ENCODE peak calls at places on chromosomes 13 and 19, in eight cellular contexts. G, N, L, D, S, V, A and O are unnamed samples.

GRCh38 chr19:29658221-29658991 is 6.9 kb upstream of the PLEKHF1 start:
- DNase-seq in G (no peak), N (no peak), L (no peak), D (no peak), S (peak; percentile 25), V (no peak), A (no peak), O (no peak)

GRCh38 chr19:40982594-40983101 is 8.4 kb upstream of the CYP2B6 start:
- DNase-seq in G (no peak), N (no peak), L (no peak), D (no peak), S (peak; percentile 43), V (no peak), A (no peak), O (no peak)

GRCh38 chr13:100214886-100215285 is 126.0 kb downstream of the PCCA start:
- DNase-seq in G (peak; percentile 72), N (no peak), L (no peak), D (peak; percentile 57), S (peak; percentile 59), V (no peak), A (peak; percentile 68), O (no peak)

GRCh38 chr13:70310720-70311119 is 202.5 kb upstream of the KLHL1 start:
- DNase-seq in G (no peak), N (no peak), L (peak; percentile 10), D (peak; percentile 63), S (no peak), V (no peak), A (peak; percentile 66), O (no peak)

GRCh38 chr19:16917401-16917800 is 28.6 kb downstream of the F2RL3 start:
- DNase-seq in G (no peak), N (no peak), L (no peak), D (no peak), S (no peak), V (no peak), A (no peak), O (no peak)

GRCh38 chr13:111479412-111479811 is 159.0 kb downstream of the TEX29 start:
- DNase-seq in G (no peak), N (peak; percentile 20), L (no peak), D (no peak), S (no peak), V (no peak), A (no peak), O (no peak)

GRCh38 chr13:48902421-48902820 is 73.3 kb upstream of the FNDC3A start:
- DNase-seq in G (no peak), N (no peak), L (no peak), D (peak; percentile 18), S (peak; percentile 94), V (no peak), A (no peak), O (no peak)

GRCh38 chr13:33554919-33555791 is 262.8 kb upstream of the RFC3 start:
- DNase-seq in G (peak; percentile 18), N (no peak), L (no peak), D (no peak), S (peak; percentile 4), V (no peak), A (peak; percentile 29), O (no peak)

GRCh38 chr19:8500158-8500557 is 2.3 kb downstream of the PRAM1 start:
- DNase-seq in G (no peak), N (no peak), L (no peak), D (no peak), S (no peak), V (no peak), A (no peak), O (no peak)

GRCh38 chr19:48836089-48837017 is at the start of gene HSD17B14:
- DNase-seq in G (no peak), N (no peak), L (no peak), D (peak; percentile 11), S (peak; percentile 25), V (no peak), A (peak; percentile 38), O (no peak)

GRCh38 chr19:45403781-45404556 is 900 bp downstream of the PPP1R13L start:
- DNase-seq in G (no peak), N (no peak), L (no peak), D (peak; percentile 51), S (peak; percentile 63), V (peak; percentile 81), A (peak; percentile 22), O (peak; percentile 70)

GRCh38 chr13:31349156-31349555 is 149.4 kb downstream of the B3GLCT start:
- DNase-seq in G (no peak), N (no peak), L (no peak), D (no peak), S (no peak), V (no peak), A (no peak), O (no peak)

GRCh38 chr19:11423804-11424318 is 4.7 kb upstream of the RGL3 start:
- DNase-seq in G (no peak), N (no peak), L (no peak), D (no peak), S (no peak), V (no peak), A (no peak), O (no peak)

GRCh38 chr19:11421607-11422098 is 2.5 kb upstream of the RGL3 start:
- DNase-seq in G (no peak), N (peak; percentile 70), L (no peak), D (no peak), S (peak; percentile 21), V (no peak), A (no peak), O (peak; percentile 38)

GRCh38 chr19:11420894-11421606 is 1.9 kb upstream of the RGL3 start:
- DNase-seq in G (no peak), N (peak; percentile 70), L (no peak), D (no peak), S (no peak), V (no peak), A (no peak), O (no peak)

GRCh38 chr19:11423164-11423803 is 4.2 kb upstream of the RGL3 start:
- DNase-seq in G (no peak), N (no peak), L (no peak), D (no peak), S (no peak), V (no peak), A (no peak), O (no peak)

DNA sequence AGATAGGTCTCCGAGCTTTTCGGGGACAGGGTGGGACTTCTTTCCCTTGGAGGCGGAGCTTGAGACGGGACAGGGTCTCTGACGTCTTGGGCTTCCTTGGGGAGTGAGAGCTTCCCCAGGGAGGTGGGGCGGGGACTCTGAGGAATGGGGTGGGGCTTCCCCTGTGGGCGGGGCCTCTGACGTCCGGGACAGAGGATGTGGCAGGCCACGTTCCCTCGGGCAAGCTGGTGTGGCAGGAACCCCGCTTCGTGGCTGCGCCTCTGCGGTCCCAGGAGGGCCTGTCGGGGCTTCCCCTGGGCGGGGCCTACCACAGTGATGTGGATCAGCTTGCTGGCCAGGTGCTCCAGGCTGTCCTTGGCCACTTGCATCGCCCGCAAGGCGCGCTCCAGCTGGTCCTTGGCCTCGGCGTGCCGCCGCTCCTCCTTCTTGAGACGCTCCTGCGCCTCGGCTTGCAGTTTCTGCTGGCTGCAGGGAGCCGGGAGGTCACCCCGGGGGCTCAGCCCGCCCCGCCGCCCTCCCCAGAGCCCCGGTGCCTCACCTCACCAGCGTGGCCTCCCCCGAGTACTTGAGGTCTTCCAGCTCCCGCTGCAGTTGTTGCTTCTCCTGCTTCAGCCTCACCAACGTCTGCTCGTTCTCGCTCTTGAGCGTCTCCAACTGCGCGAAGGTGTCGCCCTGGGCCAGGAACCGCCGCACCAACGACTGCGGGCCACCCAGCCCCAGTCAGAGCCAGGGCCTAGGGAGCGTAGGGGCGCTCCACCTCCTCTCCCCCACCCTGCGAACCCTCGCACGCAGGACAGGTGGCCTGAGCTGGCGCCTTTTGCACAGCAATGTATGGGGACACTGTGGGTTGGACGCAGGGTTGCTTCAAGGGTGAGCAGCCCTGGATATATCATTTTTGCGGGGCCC is 3.3 kb upstream of the RGL3 start:
- DNase-seq in G (no peak), N (peak; percentile 86), L (peak; percentile 21), D (peak; percentile 33), S (peak; percentile 70), V (peak; percentile 78), A (no peak), O (peak; percentile 61)
- H3K4me3 ChIP-seq in G (peak overlapping the region; percentile 20), N (peak overlapping the region; percentile 45), L (no peak overlapping the region), D (peak overlapping the region; percentile 12), S (peak overlapping the region; percentile 20), V (peak overlapping the region; percentile 2), A (no peak overlapping the region), O (peak overlapping the region; percentile 47)

GRCh38 chr19:18006895-18007604 is 920 bp upstream of the ARRDC2 start:
- DNase-seq in G (no peak), N (peak; percentile 93), L (no peak), D (peak; percentile 64), S (peak; percentile 92), V (peak; percentile 80), A (peak; percentile 73), O (peak; percentile 90)
- H3K4me3 ChIP-seq in G (peak overlapping the region; percentile 58), N (peak overlapping the region; percentile 85), L (peak overlapping the region; percentile 30), D (peak overlapping the region; percentile 53), S (peak overlapping the region; percentile 63), V (peak overlapping the region; percentile 62), A (peak overlapping the region; percentile 47), O (peak overlapping the region; percentile 61)

GRCh38 chr19:703651-704446 is 4.9 kb upstream of the PALM start:
- DNase-seq in G (no peak), N (peak; percentile 90), L (no peak), D (peak; percentile 41), S (peak; percentile 53), V (peak; percentile 72), A (peak; percentile 17), O (peak; percentile 53)
- H3K4me3 ChIP-seq in G (no peak overlapping the region), N (peak overlapping the region; percentile 11), L (peak overlapping the region; percentile 3), D (no peak overlapping the region), S (no peak overlapping the region), V (peak overlapping the region; percentile 25), A (no peak overlapping the region), O (peak overlapping the region; percentile 39)

GRCh38 chr19:35133826-35134225 is 1.0 kb downstream of the LGI4 start:
- DNase-seq in G (no peak), N (no peak), L (no peak), D (no peak), S (no peak), V (no peak), A (no peak), O (no peak)

GRCh38 chr19:35136231-35136630 is 1.4 kb upstream of the LGI4 start:
- DNase-seq in G (no peak), N (no peak), L (no peak), D (no peak), S (no peak), V (no peak), A (no peak), O (no peak)

GRCh38 chr19:35134601-35135091 is at the start of gene LGI4:
- DNase-seq in G (no peak), N (peak; percentile 63), L (no peak), D (no peak), S (peak; percentile 16), V (no peak), A (no peak), O (no peak)

GRCh38 chr19:35136977-35137702 is 1.5 kb upstream of the FXYD1 start:
- DNase-seq in G (no peak), N (peak; percentile 31), L (no peak), D (no peak), S (no peak), V (no peak), A (no peak), O (no peak)

DNA sequence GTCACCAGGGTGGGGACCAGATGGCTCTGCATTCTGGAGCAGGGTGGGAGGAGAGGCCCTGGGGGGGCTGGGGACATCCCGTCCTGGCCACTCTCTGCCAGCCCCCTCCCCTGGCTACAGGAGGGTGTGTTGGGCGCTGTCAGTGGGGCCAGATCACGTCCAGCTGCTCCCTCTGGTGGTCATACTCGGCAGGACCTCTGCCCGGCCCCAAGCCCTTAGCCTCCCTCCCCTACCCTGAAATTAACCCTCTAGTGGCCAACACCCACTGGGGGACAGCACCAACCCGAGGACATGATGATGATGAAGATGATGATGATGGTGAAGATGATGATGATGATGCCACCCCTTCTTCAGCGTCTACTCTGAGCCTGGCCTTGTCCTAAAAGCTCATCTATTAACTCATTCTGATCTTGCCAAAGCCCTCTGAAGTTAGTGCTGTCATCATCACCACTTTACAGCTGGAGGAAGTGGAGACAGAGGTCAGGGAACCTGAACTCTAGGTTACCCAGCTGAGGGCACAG is 590 bp upstream of the LGI4 start:
- DNase-seq in G (no peak), N (peak; percentile 94), L (no peak), D (peak; percentile 44), S (peak; percentile 81), V (no peak), A (peak; percentile 44), O (peak; percentile 64)
- H3K4me3 ChIP-seq in G (no peak overlapping the region), N (peak overlapping the region; percentile 66), L (no peak overlapping the region), D (no peak overlapping the region), S (no peak overlapping the region), V (peak overlapping the region; percentile 30), A (no peak overlapping the region), O (no peak overlapping the region)